ENCODE peak calls at places on chromosomes 13 and 19, in five cellular contexts. O is gastrocnemius medialis, C is AG09309, K is ascending aorta, R is neural progenitor cell. F is an unnamed sample.

GRCh38 chr13:50512602-50513527 is 330.6 kb downstream of the DLEU7 start:
- DNase-seq in O (peak; percentile 65), C (no peak), K (peak; percentile 79), R (peak; percentile 28), F (peak; percentile 38)

GRCh38 chr19:23052349-23052748 is 49.4 kb upstream of the ZNF728 start:
- DNase-seq in O (no peak), C (no peak), K (no peak), R (no peak), F (no peak)

GRCh38 chr13:40148103-40148502 is 492.6 kb downstream of the COG6 start:
- DNase-seq in O (no peak), C (no peak), K (no peak), R (no peak), F (no peak)

GRCh38 chr13:41835871-41836270 is 125.0 kb downstream of the VWA8 start:
- DNase-seq in O (no peak), C (no peak), K (no peak), R (no peak), F (no peak)

GRCh38 chr13:32121316-32121715 is 89.7 kb downstream of the FRY start:
- DNase-seq in O (no peak), C (peak; percentile 42), K (no peak), R (no peak), F (no peak)

GRCh38 chr19:2841858-2842574 is 741 bp downstream of the ZNF555 start:
- DNase-seq in O (no peak), C (no peak), K (no peak), R (peak; percentile 44), F (no peak)

GRCh38 chr13:113843864-113844556 is 19.9 kb downstream of the GAS6 start:
- DNase-seq in O (no peak), C (no peak), K (no peak), R (no peak), F (no peak)

GRCh38 chr13:36096411-36097184 is 34.6 kb downstream of the DCLK1 start:
- DNase-seq in O (no peak), C (no peak), K (no peak), R (no peak), F (no peak)

GRCh38 chr19:28021316-28022185 is 1191.4 kb downstream of the UQCRFS1 start:
- DNase-seq in O (no peak), C (no peak), K (no peak), R (no peak), F (no peak)

GRCh38 chr13:89627991-89628390 is 1719.5 kb upstream of the MIR17HG start:
- DNase-seq in O (no peak), C (no peak), K (no peak), R (no peak), F (no peak)

GRCh38 chr13:102267191-102267590 is 134.7 kb downstream of the FGF14 start:
- DNase-seq in O (no peak), C (no peak), K (no peak), R (no peak), F (no peak)

GRCh38 chr13:30049692-30050091 is 199.3 kb upstream of the UBL3 start:
- DNase-seq in O (no peak), C (no peak), K (no peak), R (no peak), F (no peak)

GRCh38 chr13:102977471-102977870 is 88.7 kb downstream of the SLC10A2 start:
- DNase-seq in O (no peak), C (no peak), K (no peak), R (no peak), F (no peak)

GRCh38 chr13:95614641-95615245 is 29.8 kb downstream of the DZIP1 start:
- DNase-seq in O (no peak), C (no peak), K (no peak), R (no peak), F (no peak)

GRCh38 chr13:20495087-20496023 is 30.3 kb downstream of the CRYL1 start:
- DNase-seq in O (peak; percentile 42), C (peak; percentile 43), K (peak; percentile 81), R (peak; percentile 69), F (peak; percentile 63)

GRCh38 chr13:72151241-72151640 is 284.2 kb upstream of the DACH1 start:
- DNase-seq in O (no peak), C (no peak), K (no peak), R (no peak), F (no peak)

GRCh38 chr19:15124572-15125231 is 17.5 kb downstream of the SYDE1 start:
- DNase-seq in O (no peak), C (no peak), K (peak; percentile 71), R (no peak), F (no peak)

GRCh38 chr19:39518975-39519374 is 4.0 kb downstream of the SELENOV start:
- DNase-seq in O (no peak), C (no peak), K (no peak), R (no peak), F (no peak)

GRCh38 chr19:2775556-2776430 is 7.3 kb downstream of the SGTA start:
- DNase-seq in O (peak; percentile 57), C (no peak), K (peak; percentile 82), R (no peak), F (peak; percentile 53)

GRCh38 chr13:45231722-45232121 is 30.9 kb upstream of the KCTD4 start:
- DNase-seq in O (no peak), C (no peak), K (no peak), R (no peak), F (no peak)

GRCh38 chr19:1261863-1262686 is 7.1 kb upstream of the CIRBP start:
- DNase-seq in O (peak; percentile 93), C (no peak), K (peak; percentile 94), R (peak; percentile 23), F (peak; percentile 41)

GRCh38 chr13:39810091-39810877 is 154.8 kb downstream of the COG6 start:
- DNase-seq in O (no peak), C (no peak), K (no peak), R (no peak), F (no peak)

GRCh38 chr19:39409886-39410619 is 2.4 kb upstream of the PLEKHG2 start:
- DNase-seq in O (peak; percentile 82), C (no peak), K (peak; percentile 90), R (peak; percentile 68), F (peak; percentile 73)

GRCh38 chr19:33629826-33630375 is 8.1 kb downstream of the CHST8 start:
- DNase-seq in O (no peak), C (no peak), K (no peak), R (no peak), F (no peak)

GRCh38 chr19:57165846-57166245 is 1.4 kb downstream of the DUXA start:
- DNase-seq in O (no peak), C (no peak), K (no peak), R (no peak), F (no peak)

GRCh38 chr19:57167385-57167784 is at the start of gene DUXA:
- DNase-seq in O (no peak), C (no peak), K (no peak), R (no peak), F (no peak)

DNA sequence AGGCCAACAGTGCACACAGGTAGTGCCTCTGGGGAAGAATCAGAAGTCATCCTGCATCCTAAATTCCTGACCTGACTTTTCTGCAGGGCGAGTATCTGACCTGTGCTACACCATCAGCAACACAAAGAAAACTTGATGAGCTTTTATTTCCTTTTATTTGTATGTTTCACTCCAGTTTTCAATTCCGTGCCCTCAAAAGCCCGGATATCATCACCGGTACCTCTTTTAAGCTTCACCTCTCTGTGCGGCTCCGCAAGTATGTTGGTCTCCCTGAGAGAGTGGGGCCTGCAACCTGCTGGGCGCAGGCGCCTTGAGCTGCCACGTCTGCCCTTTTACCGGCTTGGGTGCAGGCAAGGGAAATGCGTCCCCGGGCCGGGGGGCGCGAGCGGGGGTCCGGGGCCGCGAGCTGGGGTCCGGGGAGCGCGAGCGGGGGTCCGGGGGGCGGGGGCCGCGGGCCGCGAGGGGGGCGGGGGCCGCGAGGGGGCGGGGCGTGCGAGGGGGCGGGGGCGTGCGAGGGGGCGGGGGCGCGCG is 4.3 kb upstream of the DUXA start:
- DNase-seq in O (no peak), C (no peak), K (peak; percentile 63), R (peak; percentile 83), F (peak; percentile 15)
- H3K4me3 ChIP-seq in O (peak overlapping the region; percentile 33), C (peak overlapping the region; percentile 15), K (peak overlapping the region; percentile 51), R (peak overlapping the region; percentile 56), F (no peak overlapping the region)

DNA sequence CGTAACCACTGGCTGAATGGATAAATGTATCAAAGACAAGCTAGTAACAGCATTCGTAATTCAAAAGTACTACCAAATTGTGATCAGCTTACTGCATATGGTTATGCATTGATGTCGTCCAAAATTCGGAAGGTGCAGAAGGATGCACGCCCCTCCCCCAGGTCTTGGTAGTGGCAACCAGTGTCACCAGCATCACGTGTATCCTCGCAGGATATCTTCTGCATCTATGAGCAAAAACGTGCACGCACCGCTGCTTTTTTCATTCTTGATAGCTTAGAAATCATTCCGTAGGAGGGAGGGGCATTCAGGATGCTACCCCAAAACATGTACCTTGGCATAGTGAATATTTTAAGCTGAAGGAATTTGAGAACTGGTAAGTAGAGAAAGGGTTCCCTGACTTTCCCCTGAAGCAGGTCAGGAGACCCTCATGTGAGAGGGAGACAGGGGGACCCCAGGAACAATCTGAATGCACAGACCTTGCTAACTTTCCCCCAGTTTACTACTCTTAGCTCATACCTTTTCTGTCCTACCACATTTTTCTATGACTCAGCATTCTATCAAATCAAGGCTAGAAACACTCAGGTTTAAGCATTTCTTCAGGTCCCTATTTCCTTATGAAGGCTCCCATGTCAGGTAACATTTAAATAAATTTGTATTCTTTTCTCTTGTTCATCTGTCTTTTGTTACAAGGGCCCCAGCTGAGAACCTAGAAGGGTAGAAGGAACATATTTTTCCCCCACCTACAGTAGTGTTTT is 61.2 kb upstream of the TM9SF2 start:
- DNase-seq in O (no peak), C (no peak), K (no peak), R (no peak), F (no peak)
- H3K4me3 ChIP-seq in O (no peak overlapping the region), C (no peak overlapping the region), K (no peak overlapping the region), R (no peak overlapping the region), F (no peak overlapping the region)

DNA sequence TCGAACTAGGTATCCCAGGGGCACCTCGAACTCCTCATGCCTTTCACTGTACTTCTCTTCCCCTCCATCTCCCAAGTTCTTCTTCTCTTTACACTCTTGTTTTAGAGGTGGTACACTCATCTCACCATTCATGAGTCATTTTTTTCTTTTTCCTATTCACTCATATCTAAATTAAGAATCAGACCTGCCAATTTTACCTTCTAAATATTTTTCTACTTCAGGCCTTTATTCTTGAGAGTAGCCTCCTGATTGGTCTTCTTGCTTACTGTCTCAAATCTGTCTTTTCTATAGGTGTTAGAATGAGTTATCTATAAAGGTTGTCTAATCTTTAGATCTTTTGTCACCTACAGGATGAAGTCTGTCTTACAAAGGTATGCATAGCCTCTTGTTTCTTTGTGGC is 20.7 kb downstream of the TDRD3 start:
- DNase-seq in O (no peak), C (no peak), K (no peak), R (no peak), F (no peak)
- H3K4me3 ChIP-seq in O (no peak overlapping the region), C (no peak overlapping the region), K (no peak overlapping the region), R (no peak overlapping the region), F (no peak overlapping the region)

GRCh38 chr19:8592231-8593009 is 15.2 kb upstream of the MYO1F start:
- DNase-seq in O (peak; percentile 82), C (peak; percentile 66), K (peak; percentile 99), R (peak; percentile 100), F (peak; percentile 99)
- H3K4me3 ChIP-seq in O (peak overlapping the region; percentile 42), C (peak overlapping the region; percentile 18), K (peak overlapping the region; percentile 23), R (peak overlapping the region; percentile 54), F (peak overlapping the region; percentile 48)